ENCODE peak calls at places on chromosome 11, in five cellular contexts. M is stimulated activated CD8-positive, alpha-beta memory T cell treated with anti-CD3 and anti-CD28 coated beads, Interleukin-4, amount 100 ng/mL, for 1 hour; K is IMR-90; J is fibroblast of lung; Q is kidney epithelial cell. T is an unnamed sample.

GRCh38 chr11:32949739-32950138 is 57.1 kb downstream of the QSER1 start:
- DNase-seq in M (no peak), Q (no peak), J (no peak), K (no peak), T (no peak)

GRCh38 chr11:15889972-15890371 is 466.4 kb downstream of the SOX6 start:
- DNase-seq in K (peak; percentile 55), J (no peak), M (no peak), Q (no peak), T (no peak)

GRCh38 chr11:116861539-116861938 is 24.1 kb upstream of the APOA1 start:
- DNase-seq in M (no peak), K (peak; percentile 83), Q (peak; percentile 59), J (no peak), T (no peak)

GRCh38 chr11:126544311-126545056 is 189.0 kb downstream of the ST3GAL4 start:
- DNase-seq in M (no peak), Q (peak; percentile 19), J (peak; percentile 8), K (peak; percentile 57), T (peak; percentile 69)

GRCh38 chr11:76141901-76142300 is 64.4 kb downstream of the WNT11 start:
- DNase-seq in J (no peak), K (peak; percentile 5), Q (no peak), M (no peak), T (no peak)

GRCh38 chr11:76086713-76087635 is 119.3 kb downstream of the WNT11 start:
- DNase-seq in J (peak; percentile 71), Q (no peak), K (peak; percentile 88), M (no peak), T (no peak)

GRCh38 chr11:494761-495536 is 12.1 kb downstream of the RNH1 start:
- DNase-seq in J (no peak), Q (no peak), K (no peak), M (no peak), T (peak; percentile 51)

GRCh38 chr11:31060880-31061279 is 308.7 kb downstream of the DCDC1 start:
- DNase-seq in M (no peak), J (peak; percentile 84), Q (no peak), K (peak; percentile 3), T (peak; percentile 2)

GRCh38 chr11:77403228-77403627 is 70.7 kb downstream of the PAK1 start:
- DNase-seq in J (no peak), K (no peak), Q (no peak), M (no peak), T (no peak)

GRCh38 chr11:2909145-2909914 is 19.9 kb downstream of the PHLDA2 start:
- DNase-seq in K (no peak), M (no peak), J (no peak), Q (no peak), T (no peak)

GRCh38 chr11:111502611-111503010 is 9.6 kb downstream of the BTG4 start:
- DNase-seq in Q (no peak), J (no peak), K (no peak), M (no peak), T (no peak)

GRCh38 chr11:783581-784015 is 6.3 kb downstream of the CEND1 start:
- DNase-seq in M (no peak), Q (no peak), J (peak; percentile 81), K (peak; percentile 96), T (no peak)

GRCh38 chr11:35362571-35362980 is 56.8 kb downstream of the SLC1A2 start:
- DNase-seq in Q (no peak), M (no peak), K (peak; percentile 46), J (no peak), T (no peak)

GRCh38 chr11:17934194-17934593 is 78.7 kb downstream of the SERGEF start:
- DNase-seq in Q (no peak), M (no peak), K (no peak), J (no peak), T (no peak)

GRCh38 chr11:112555491-112556364 is 295.1 kb upstream of the PLET1 start:
- DNase-seq in K (peak; percentile 35), J (peak; percentile 33), Q (peak; percentile 12), M (peak; percentile 59), T (no peak)

GRCh38 chr11:112320668-112321067 is 60.0 kb upstream of the PLET1 start:
- DNase-seq in M (no peak), J (peak; percentile 89), K (peak; percentile 89), Q (peak; percentile 56), T (peak; percentile 56)

GRCh38 chr11:31641477-31642062 is 132.0 kb downstream of the ELP4 start:
- DNase-seq in M (no peak), J (peak; percentile 43), Q (no peak), K (peak; percentile 36), T (no peak)

GRCh38 chr11:61613711-61614254 is 32.9 kb upstream of the SYT7 start:
- DNase-seq in Q (no peak), J (no peak), M (no peak), K (no peak), T (no peak)

GRCh38 chr11:97938789-97939188 is 1082.0 kb upstream of the CNTN5 start:
- DNase-seq in M (no peak), K (no peak), J (no peak), Q (no peak), T (no peak)

GRCh38 chr11:59196777-59197176 is 15.9 kb downstream of the MPEG1 start:
- DNase-seq in Q (no peak), M (no peak), J (no peak), K (no peak), T (no peak)

GRCh38 chr11:108112059-108112458 is 9.3 kb upstream of the ACAT1 start:
- DNase-seq in M (no peak), K (peak; percentile 86), J (peak; percentile 17), Q (no peak), T (no peak)

GRCh38 chr11:90223248-90223585 is 368 bp upstream of the CHORDC1 start:
- DNase-seq in K (no peak), J (no peak), M (no peak), Q (no peak), T (no peak)

GRCh38 chr11:34869425-34869824 is 46.8 kb downstream of the APIP start:
- DNase-seq in J (no peak), K (no peak), Q (no peak), M (no peak), T (no peak)

GRCh38 chr11:13169709-13170108 is 107.9 kb upstream of the BMAL1 start:
- DNase-seq in J (peak; percentile 96), M (no peak), Q (peak; percentile 42), K (peak; percentile 94), T (peak; percentile 69)

GRCh38 chr11:134170909-134171281 is 52.9 kb downstream of the NCAPD3 start:
- DNase-seq in J (peak; percentile 9), Q (no peak), K (peak; percentile 47), M (no peak), T (no peak)

GRCh38 chr11:61747389-61748285 is 4.8 kb upstream of the MYRF start:
- DNase-seq in M (no peak), K (peak; percentile 59), Q (no peak), J (peak; percentile 65), T (peak; percentile 23)

GRCh38 chr11:36123353-36124220 is 165.6 kb downstream of the COMMD9 start:
- DNase-seq in M (no peak), Q (no peak), J (peak; percentile 68), K (no peak), T (no peak)

GRCh38 chr11:43021466-43021865 is 290.3 kb upstream of the API5 start:
- DNase-seq in M (no peak), Q (no peak), J (no peak), K (no peak), T (no peak)

GRCh38 chr11:84247931-84248330 is 961.8 kb upstream of the CCDC90B start:
- DNase-seq in K (no peak), M (no peak), Q (no peak), J (no peak), T (peak; percentile 6)

GRCh38 chr11:86183694-86184093 is 60.9 kb upstream of the EED start:
- DNase-seq in Q (no peak), M (no peak), J (peak; percentile 72), K (peak; percentile 76), T (no peak)

T was measured in foreskin melanocyte.